ENCODE peak calls at places on chromosomes 3 and 15, in eight cellular contexts. X is HCEC 1CT; G is retina; K is T1000; F is iPS-NIHi11; N is activated CD4-positive, alpha-beta T cell treated with anti-CD3 and anti-CD28 coated beads, Interleukin-2, amount 50 U/mL, for 1 hour; T is AG08395; A is activated CD4-positive, CD25-positive, alpha-beta regulatory T cell treated with anti-CD3 and anti-CD28 coated beads, Interleukin-2, amount 50 U/mL, for 72 hours. B is an unnamed sample.

GRCh38 chr3:135736740-135737139 is 228.8 kb upstream of the PPP2R3A start:
- DNase-seq in T (no peak), A (no peak), G (no peak), F (peak; percentile 43), K (no peak), X (peak; percentile 17), N (no peak), B (no peak)

GRCh38 chr15:32669870-32670623 is 28.5 kb downstream of the SCG5 start:
- DNase-seq in A (no peak), T (peak; percentile 74), F (peak; percentile 26), G (peak; percentile 42), K (peak; percentile 21), N (no peak), X (no peak), B (no peak)

GRCh38 chr3:63875510-63875909 is 11.8 kb downstream of the ATXN7 start:
- DNase-seq in K (no peak), T (no peak), N (no peak), X (no peak), A (no peak), G (no peak), F (no peak), B (no peak)

GRCh38 chr3:8938021-8938420 is 25.3 kb downstream of the RAD18 start:
- DNase-seq in F (peak; percentile 8), G (no peak), X (peak; percentile 53), N (no peak), T (peak; percentile 22), K (no peak), A (no peak), B (no peak)

GRCh38 chr15:35078221-35078915 is 6.7 kb downstream of the NANOGP8 start:
- DNase-seq in N (peak; percentile 5), F (peak; percentile 81), A (no peak), X (peak; percentile 62), K (no peak), G (peak; percentile 43), T (peak; percentile 70), B (no peak)

GRCh38 chr15:77335298-77335697 is 84.6 kb downstream of the PEAK1 start:
- DNase-seq in N (no peak), G (no peak), K (no peak), X (no peak), F (no peak), T (no peak), A (no peak), B (no peak)

GRCh38 chr3:12946661-12947316 is 105.4 kb upstream of the RPL32 start:
- DNase-seq in N (no peak), A (no peak), T (peak; percentile 35), K (no peak), X (no peak), F (no peak), G (no peak), B (no peak)

GRCh38 chr3:18190646-18191045 is 234.5 kb downstream of the SATB1 start:
- DNase-seq in G (peak; percentile 13), T (peak; percentile 3), N (no peak), F (no peak), K (no peak), X (no peak), A (no peak), B (no peak)

GRCh38 chr15:67762610-67763368 is 62.5 kb upstream of the SKOR1 start:
- DNase-seq in F (no peak), X (no peak), A (peak; percentile 41), N (peak; percentile 22), G (no peak), T (peak; percentile 58), K (no peak), B (no peak)

GRCh38 chr3:12990781-12991480 is 82.3 kb downstream of the IQSEC1 start:
- DNase-seq in X (peak; percentile 74), K (peak; percentile 23), A (no peak), G (no peak), T (peak; percentile 87), F (no peak), N (no peak), B (no peak)

GRCh38 chr3:181629029-181629428 is 82.7 kb upstream of the SOX2 start:
- DNase-seq in K (no peak), T (no peak), F (no peak), X (peak; percentile 85), A (no peak), N (no peak), G (no peak), B (no peak)

GRCh38 chr3:15052335-15053242 is 12.5 kb downstream of the MRPS25 start:
- DNase-seq in F (no peak), X (no peak), G (peak; percentile 21), A (no peak), K (no peak), N (no peak), T (no peak), B (no peak)

GRCh38 chr15:92902723-92903587 is 2.8 kb downstream of the CHD2 start:
- DNase-seq in N (no peak), A (no peak), G (no peak), X (peak; percentile 31), T (no peak), K (no peak), F (no peak), B (no peak)

GRCh38 chr15:81274255-81274654 is 49.7 kb downstream of the STARD5 start:
- DNase-seq in X (no peak), T (no peak), K (no peak), N (no peak), G (no peak), A (no peak), F (no peak), B (no peak)

GRCh38 chr3:197309528-197310361 is 11.3 kb upstream of the DLG1 start:
- DNase-seq in K (no peak), T (peak; percentile 84), N (no peak), G (no peak), X (peak; percentile 97), A (no peak), F (peak; percentile 39), B (no peak)

GRCh38 chr15:74555192-74555591 is 14.2 kb downstream of the ARID3B start:
- DNase-seq in X (no peak), N (no peak), F (no peak), K (no peak), A (no peak), G (peak; percentile 34), T (no peak), B (no peak)

GRCh38 chr15:51576911-51577500 is 45.6 kb downstream of the DMXL2 start:
- DNase-seq in A (no peak), N (no peak), K (no peak), X (peak; percentile 76), T (peak; percentile 58), G (no peak), F (no peak), B (no peak)

GRCh38 chr15:68706256-68706655 is 114.4 kb downstream of the ANP32A start:
- DNase-seq in A (no peak), T (no peak), X (no peak), N (no peak), F (no peak), G (no peak), K (no peak), B (no peak)

GRCh38 chr3:197598404-197598980 is 42.7 kb upstream of the BDH1 start:
- DNase-seq in N (no peak), F (no peak), T (no peak), X (no peak), G (no peak), K (no peak), A (no peak), B (no peak)

GRCh38 chr15:44082558-44083151 is 112.4 kb downstream of the FRMD5 start:
- DNase-seq in X (peak; percentile 27), N (no peak), F (no peak), A (no peak), G (no peak), T (no peak), K (no peak), B (no peak)

GRCh38 chr15:94709319-94709718 is 478.0 kb downstream of the MCTP2 start:
- DNase-seq in G (no peak), N (no peak), K (no peak), A (no peak), T (no peak), F (no peak), X (no peak), B (no peak)

GRCh38 chr15:90184119-90184785 is 16.9 kb upstream of the SEMA4B start:
- DNase-seq in X (peak; percentile 65), G (no peak), N (no peak), K (peak; percentile 32), A (no peak), T (peak; percentile 72), F (peak; percentile 51), B (peak; percentile 68)

GRCh38 chr3:52109556-52110380 is 44.5 kb downstream of the POC1A start:
- DNase-seq in T (no peak), K (no peak), A (no peak), X (no peak), N (no peak), G (no peak), F (no peak), B (no peak)

GRCh38 chr3:45549961-45550360 is 44.6 kb upstream of the LIMD1 start:
- DNase-seq in K (no peak), X (no peak), T (no peak), N (no peak), F (no peak), G (no peak), A (no peak), B (no peak)

GRCh38 chr3:172257638-172258400 is 190.4 kb downstream of the GHSR start:
- DNase-seq in F (no peak), K (no peak), X (no peak), G (no peak), N (no peak), A (no peak), T (no peak), B (no peak)

B was measured in thoracic aorta.